ENCODE peak calls at places on chromosomes 2 and 18, in ten cellular contexts. A is dorsolateral prefrontal cortex; X is naive thymus-derived CD4-positive, alpha-beta T cell; P is OCI-LY7; W is hepatocyte; E is IMR-90; M is psoas muscle; K is neural progenitor cell; S is aorta; Q is lower lobe of right lung. Z is an unnamed sample.

GRCh38 chr2:39925312-39925711 is 146.3 kb upstream of the THUMPD2 start:
- DNase-seq in P (no peak), E (peak; percentile 19), M (no peak), K (no peak), X (no peak), A (no peak), Q (no peak), W (no peak), S (no peak), Z (no peak)

GRCh38 chr2:9107168-9108025 is 99.2 kb upstream of the ASAP2 start:
- DNase-seq in S (no peak), Q (peak; percentile 81), E (no peak), A (no peak), W (no peak), P (no peak), K (no peak), X (no peak), M (no peak), Z (no peak)

GRCh38 chr18:60929966-60930365 is 403.3 kb upstream of the CDH20 start:
- DNase-seq in M (no peak), S (no peak), K (no peak), E (no peak), W (no peak), X (no peak), A (no peak), Q (no peak), P (no peak), Z (no peak)

GRCh38 chr2:190599546-190600220 is 49.2 kb upstream of the NAB1 start:
- DNase-seq in X (no peak), Q (no peak), E (no peak), S (no peak), A (no peak), M (no peak), W (no peak), K (no peak), P (no peak), Z (no peak)

GRCh38 chr2:105287692-105288091 is 41.8 kb downstream of the TGFBRAP1 start:
- DNase-seq in M (peak; percentile 22), P (peak; percentile 31), Q (no peak), E (peak; percentile 35), S (no peak), W (peak; percentile 46), K (peak; percentile 56), A (no peak), X (peak; percentile 9), Z (no peak)

GRCh38 chr2:149070681-149071355 is 32.3 kb downstream of the LYPD6B start:
- DNase-seq in M (no peak), X (no peak), E (no peak), P (no peak), W (no peak), Q (no peak), S (no peak), K (no peak), A (no peak), Z (no peak)

GRCh38 chr18:23136326-23137092 is 1.2 kb downstream of the CABLES1 start:
- DNase-seq in K (peak; percentile 41), P (no peak), S (peak; percentile 86), M (peak; percentile 39), W (peak; percentile 48), A (no peak), X (no peak), E (no peak), Q (peak; percentile 71), Z (no peak)

GRCh38 chr2:188751786-188752185 is 222.4 kb upstream of the COL3A1 start:
- DNase-seq in X (no peak), E (no peak), A (no peak), M (no peak), S (no peak), K (no peak), Q (no peak), W (no peak), P (no peak), Z (no peak)

GRCh38 chr18:58682429-58683069 is 11.3 kb downstream of the MALT1 start:
- DNase-seq in E (peak; percentile 74), S (no peak), K (no peak), X (no peak), M (peak; percentile 35), Q (no peak), W (peak; percentile 73), A (no peak), P (no peak), Z (no peak)

GRCh38 chr2:70907130-70907756 is 28.5 kb upstream of the ATP6V1B1 start:
- DNase-seq in E (no peak), X (no peak), M (no peak), Q (no peak), A (no peak), S (no peak), P (no peak), W (peak; percentile 9), K (peak; percentile 72), Z (no peak)

GRCh38 chr18:23934252-23934651 is 80.3 kb upstream of the TTC39C start:
- DNase-seq in E (no peak), A (no peak), M (no peak), K (no peak), S (no peak), W (no peak), P (peak; percentile 67), Q (no peak), X (no peak), Z (no peak)

GRCh38 chr18:60978338-60978737 is 354.9 kb upstream of the CDH20 start:
- DNase-seq in A (no peak), W (peak; percentile 5), M (no peak), E (peak; percentile 38), S (no peak), K (no peak), Q (no peak), X (no peak), P (no peak), Z (no peak)

DNA sequence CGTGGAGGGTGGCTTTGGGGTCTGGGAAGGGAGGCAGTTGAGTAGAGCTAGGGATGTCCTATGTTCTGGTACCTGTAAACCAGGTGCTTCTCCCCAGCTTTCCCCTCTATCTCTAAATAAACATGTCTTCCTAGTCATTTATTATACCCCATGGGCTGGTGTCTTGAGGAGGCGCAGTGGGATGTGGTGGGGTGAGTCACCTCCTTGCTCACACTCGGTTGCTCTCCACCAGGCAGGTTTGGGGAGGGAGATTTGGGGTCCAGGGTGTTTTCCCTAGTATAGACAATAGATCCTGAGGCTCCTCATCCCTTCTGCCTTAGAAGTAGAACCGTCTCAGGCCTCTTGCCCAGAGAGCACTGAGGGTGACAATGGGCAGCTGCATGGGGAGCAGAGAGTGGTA is 5.1 kb downstream of the PSD4 start:
- DNase-seq in Q (no peak), K (no peak), M (no peak), S (no peak), P (no peak), E (no peak), X (no peak), W (no peak), A (no peak), Z (no peak)
- H3K27ac ChIP-seq in Q (no peak overlapping the region), K (no peak overlapping the region), M (no peak overlapping the region), S (no peak overlapping the region), P (no peak overlapping the region), E (no peak overlapping the region), X (peak overlapping the region; percentile 58), W (no peak overlapping the region), A (no peak overlapping the region), Z (no peak overlapping the region)

GRCh38 chr2:237277151-237277550 is 136.8 kb downstream of the COL6A3 start:
- DNase-seq in P (no peak), S (no peak), K (no peak), E (no peak), Q (no peak), A (no peak), M (no peak), X (no peak), W (no peak), Z (no peak)

GRCh38 chr2:237278593-237278992 is 135.4 kb downstream of the COL6A3 start:
- DNase-seq in Q (no peak), E (peak; percentile 73), W (no peak), M (peak; percentile 82), X (no peak), S (peak; percentile 86), K (no peak), A (no peak), P (no peak), Z (no peak)

GRCh38 chr2:237280937-237281336 is 133.0 kb downstream of the COL6A3 start:
- DNase-seq in K (no peak), W (no peak), A (no peak), Q (no peak), M (no peak), S (no peak), P (no peak), E (peak; percentile 57), X (no peak), Z (no peak)

GRCh38 chr2:237280235-237280634 is 133.7 kb downstream of the COL6A3 start:
- DNase-seq in K (no peak), W (peak; percentile 32), Q (no peak), E (peak; percentile 99), M (no peak), X (no peak), S (no peak), P (no peak), A (no peak), Z (no peak)

DNA sequence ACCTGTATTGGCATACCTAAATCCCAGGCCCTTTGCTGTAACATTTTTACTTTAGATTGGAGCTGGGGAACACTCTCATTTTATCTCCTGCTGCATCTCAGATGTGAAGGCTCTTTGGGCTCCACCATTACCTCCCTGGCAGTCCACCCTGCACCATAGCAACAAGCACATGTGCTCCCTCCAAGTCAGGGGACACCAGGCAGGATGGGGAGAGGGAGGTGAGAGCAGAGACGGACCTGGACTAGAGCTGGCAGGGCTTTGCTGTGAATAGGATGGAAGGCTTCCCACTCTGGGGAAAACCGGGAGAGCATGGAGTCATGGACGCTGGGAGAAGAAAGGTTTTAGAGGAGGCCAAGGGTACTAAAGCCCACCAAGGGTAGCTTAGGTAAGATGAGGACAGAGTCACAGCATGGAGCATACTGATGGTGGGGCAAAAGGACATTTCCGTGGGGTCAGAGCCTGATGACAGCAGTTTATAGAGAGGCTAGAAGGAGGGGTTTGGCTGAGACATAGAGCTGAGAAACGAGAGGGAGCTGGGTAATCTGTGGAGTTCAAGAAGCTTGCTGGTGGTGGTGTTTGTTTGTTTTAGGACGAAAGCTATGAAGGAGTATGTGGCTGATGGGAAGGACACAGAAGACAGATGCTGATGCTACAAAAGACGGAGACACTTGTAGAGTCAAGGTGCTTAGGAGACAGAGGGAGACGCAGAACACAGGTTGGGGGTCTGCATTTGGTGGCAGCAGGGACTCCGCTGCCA is 134.8 kb downstream of the COL6A3 start:
- DNase-seq in A (no peak), M (no peak), K (no peak), S (no peak), E (peak; percentile 80), Q (no peak), X (no peak), W (no peak), P (no peak), Z (no peak)
- H3K27ac ChIP-seq in A (no peak overlapping the region), M (peak overlapping the region; percentile 76), K (no peak overlapping the region), S (no peak overlapping the region), E (peak overlapping the region; percentile 98), Q (peak overlapping the region; percentile 38), X (no peak overlapping the region), W (peak overlapping the region; percentile 68), P (no peak overlapping the region), Z (no peak overlapping the region)

GRCh38 chr2:15814946-15815345 is 125.4 kb upstream of the MYCN start:
- DNase-seq in A (no peak), M (no peak), W (no peak), E (no peak), X (no peak), Q (no peak), P (no peak), K (no peak), S (no peak), Z (peak; percentile 37)
- H3K27ac ChIP-seq in A (no peak overlapping the region), M (no peak overlapping the region), W (no peak overlapping the region), E (no peak overlapping the region), X (no peak overlapping the region), Q (no peak overlapping the region), P (no peak overlapping the region), K (no peak overlapping the region), S (no peak overlapping the region), Z (no peak overlapping the region)

GRCh38 chr18:36419188-36419912 is 121.8 kb downstream of the FHOD3 start:
- DNase-seq in P (no peak), M (no peak), X (no peak), E (peak; percentile 49), A (no peak), K (no peak), W (no peak), S (no peak), Q (peak; percentile 54), Z (no peak)
- H3K27ac ChIP-seq in P (no peak overlapping the region), M (peak overlapping the region; percentile 97), X (no peak overlapping the region), E (peak overlapping the region; percentile 53), A (no peak overlapping the region), K (no peak overlapping the region), W (no peak overlapping the region), S (no peak overlapping the region), Q (no peak overlapping the region), Z (no peak overlapping the region)